ENCODE peak calls at places on chromosomes 11 and 22, in ten cellular contexts. T is left ventricle myocardium superior; S is CD4-positive, alpha-beta memory T cell; F is left lobe of liver; O is GM12891; U is SHP77 treated with DMSO at 0.1 percent for 48 hours; X is NCI-H460; W is stimulated activated CD4-positive, alpha-beta T cell treated with anti-CD3 and anti-CD28 coated beads, Interleukin-2, amount 100 ng/mL, for 48 hours; Y is left lung; I is K562. L is an unnamed sample.

GRCh38 chr22:25746012-25746373 is 4.0 kb downstream of the MYO18B start:
- DNase-seq in T (no peak), S (no peak), F (no peak), O (no peak), U (no peak), X (no peak), W (no peak), Y (no peak), I (no peak), L (no peak)

GRCh38 chr11:111336582-111337256 is 38.4 kb downstream of the POU2AF3 start:
- DNase-seq in T (no peak), S (no peak), F (peak; percentile 56), O (no peak), U (no peak), X (no peak), W (no peak), Y (no peak), I (no peak), L (no peak)

GRCh38 chr11:47768090-47768620 is 1.0 kb upstream of the FNBP4 start:
- DNase-seq in T (peak; percentile 80), S (no peak), F (peak; percentile 49), O (no peak), U (peak; percentile 70), X (peak; percentile 73), W (peak; percentile 24), Y (peak; percentile 84), I (peak; percentile 40), L (no peak)

GRCh38 chr22:44659140-44659539 is 42.9 kb upstream of the PRR5 start:
- DNase-seq in T (no peak), S (no peak), F (no peak), O (no peak), U (no peak), X (no peak), W (no peak), Y (no peak), I (no peak), L (no peak)

GRCh38 chr11:58629857-58630256 is 7.4 kb downstream of the CNTF start:
- DNase-seq in T (no peak), S (peak; percentile 34), F (no peak), O (no peak), U (no peak), X (peak; percentile 32), W (no peak), Y (no peak), I (peak; percentile 69), L (peak; percentile 22)

GRCh38 chr11:19344661-19345518 is 104.1 kb upstream of the E2F8 start:
- DNase-seq in T (peak; percentile 61), S (no peak), F (peak; percentile 59), O (peak; percentile 66), U (no peak), X (no peak), W (no peak), Y (no peak), I (no peak), L (no peak)

GRCh38 chr11:16791494-16791961 is 53.1 kb downstream of the C11orf58 start:
- DNase-seq in T (no peak), S (no peak), F (no peak), O (no peak), U (no peak), X (peak; percentile 38), W (no peak), Y (peak; percentile 70), I (no peak), L (peak; percentile 62)

GRCh38 chr11:111308140-111308539 is 9.8 kb downstream of the POU2AF3 start:
- DNase-seq in T (peak; percentile 48), S (no peak), F (peak; percentile 84), O (no peak), U (peak; percentile 96), X (no peak), W (no peak), Y (no peak), I (no peak), L (no peak)

GRCh38 chr22:19678949-19679348 is 35.4 kb upstream of the SEPTIN5 start:
- DNase-seq in T (no peak), S (no peak), F (no peak), O (no peak), U (no peak), X (no peak), W (no peak), Y (no peak), I (no peak), L (no peak)

GRCh38 chr11:64331569-64332371 is 8.2 kb upstream of the CCDC88B start:
- DNase-seq in T (peak; percentile 82), S (peak; percentile 73), F (no peak), O (peak; percentile 78), U (peak; percentile 48), X (peak; percentile 83), W (peak; percentile 69), Y (peak; percentile 91), I (peak; percentile 91), L (peak; percentile 83)

GRCh38 chr11:116311141-116311540 is 461.6 kb downstream of the BUD13 start:
- DNase-seq in T (no peak), S (no peak), F (no peak), O (no peak), U (no peak), X (no peak), W (no peak), Y (no peak), I (no peak), L (no peak)

GRCh38 chr22:29524440-29525191 is 28.9 kb downstream of the THOC5 start:
- DNase-seq in T (peak; percentile 44), S (no peak), F (peak; percentile 58), O (no peak), U (no peak), X (peak; percentile 19), W (no peak), Y (no peak), I (peak; percentile 46), L (no peak)

GRCh38 chr11:2462986-2463765 is 18.4 kb downstream of the KCNQ1 start:
- DNase-seq in T (peak; percentile 92), S (no peak), F (no peak), O (no peak), U (no peak), X (no peak), W (no peak), Y (peak; percentile 75), I (no peak), L (peak; percentile 45)

GRCh38 chr11:25890626-25891250 is 441.2 kb upstream of the ANO3 start:
- DNase-seq in T (no peak), S (no peak), F (no peak), O (no peak), U (no peak), X (no peak), W (no peak), Y (no peak), I (no peak), L (no peak)

GRCh38 chr22:17339095-17339693 is 30.1 kb upstream of the CECR2 start:
- DNase-seq in T (no peak), S (no peak), F (peak; percentile 78), O (no peak), U (no peak), X (no peak), W (no peak), Y (no peak), I (no peak), L (no peak)

GRCh38 chr22:22404598-22405284 is 103.8 kb downstream of the ZNF280B start:
- DNase-seq in T (no peak), S (no peak), F (peak; percentile 33), O (no peak), U (no peak), X (no peak), W (no peak), Y (no peak), I (no peak), L (no peak)

GRCh38 chr22:49406047-49406650 is 421.5 kb downstream of the BRD1 start:
- DNase-seq in T (no peak), S (no peak), F (peak; percentile 23), O (no peak), U (no peak), X (no peak), W (no peak), Y (no peak), I (no peak), L (no peak)

GRCh38 chr11:93906486-93906885 is 56.1 kb upstream of the VSTM5 start:
- DNase-seq in T (no peak), S (no peak), F (no peak), O (no peak), U (no peak), X (no peak), W (no peak), Y (no peak), I (no peak), L (no peak)

GRCh38 chr11:64842851-64843841 is 1.3 kb downstream of the CDC42BPG start:
- DNase-seq in T (no peak), S (no peak), F (no peak), O (no peak), U (no peak), X (no peak), W (no peak), Y (peak; percentile 63), I (peak; percentile 73), L (no peak)

GRCh38 chr22:26949193-26949592 is 291.8 kb downstream of the MIAT start:
- DNase-seq in T (no peak), S (no peak), F (no peak), O (no peak), U (no peak), X (peak; percentile 17), W (no peak), Y (no peak), I (peak; percentile 5), L (no peak)

GRCh38 chr22:42022162-42022847 is 23.7 kb downstream of the WBP2NL start:
- DNase-seq in T (no peak), S (no peak), F (no peak), O (peak; percentile 26), U (no peak), X (no peak), W (no peak), Y (no peak), I (no peak), L (no peak)

GRCh38 chr22:25146311-25146710 is 53.3 kb upstream of the CRYBB3 start:
- DNase-seq in T (no peak), S (no peak), F (no peak), O (no peak), U (no peak), X (no peak), W (no peak), Y (no peak), I (no peak), L (no peak)

GRCh38 chr11:112113539-112114457 is 27.1 kb downstream of the SDHD start:
- DNase-seq in T (no peak), S (no peak), F (no peak), O (no peak), U (peak; percentile 33), X (peak; percentile 43), W (no peak), Y (no peak), I (peak; percentile 65), L (peak; percentile 49)

GRCh38 chr11:48043111-48043997 is 63.0 kb downstream of the PTPRJ start:
- DNase-seq in T (no peak), S (no peak), F (no peak), O (no peak), U (no peak), X (no peak), W (no peak), Y (no peak), I (no peak), L (no peak)

GRCh38 chr11:129815596-129816461 is at the start of gene TMEM45B:
- DNase-seq in T (no peak), S (peak; percentile 40), F (peak; percentile 61), O (no peak), U (peak; percentile 52), X (no peak), W (peak; percentile 26), Y (peak; percentile 60), I (no peak), L (no peak)

GRCh38 chr22:20430101-20430640 is 7.5 kb downstream of the SCARF2 start:
- DNase-seq in T (no peak), S (no peak), F (no peak), O (no peak), U (no peak), X (no peak), W (no peak), Y (peak; percentile 26), I (peak; percentile 53), L (no peak)

GRCh38 chr11:27187848-27188621 is 147.4 kb downstream of the BBOX1 start:
- DNase-seq in T (no peak), S (no peak), F (no peak), O (no peak), U (no peak), X (no peak), W (no peak), Y (no peak), I (peak; percentile 23), L (no peak)

GRCh38 chr11:62400760-62401159 is 18.1 kb upstream of the SCGB1A1 start:
- DNase-seq in T (peak; percentile 91), S (no peak), F (no peak), O (no peak), U (no peak), X (no peak), W (no peak), Y (peak; percentile 63), I (peak; percentile 34), L (no peak)

L was measured in HCT116.